ENCODE peak calls at places on chromosomes 3 and 15, in six cellular contexts. One of them, this sample, is unnamed.

GRCh38 chr3:186248850-186249249 is 113.2 kb downstream of the DGKG start:
- DNase-seq in SHP77: no peak
- DNase-seq in EL: no peak
- DNase-seq in T-helper 2 cell: no peak
- DNase-seq in MM.1S: no peak
- DNase-seq in tibial nerve: no peak
- DNase-seq in this sample: no peak

GRCh38 chr3:39448506-39449233 is 18.8 kb upstream of the MOBP start:
- DNase-seq in SHP77: no peak
- DNase-seq in EL: no peak
- DNase-seq in T-helper 2 cell: no peak
- DNase-seq in MM.1S: no peak
- DNase-seq in tibial nerve: no peak
- DNase-seq in this sample: no peak

GRCh38 chr15:77144492-77145070 is 73.7 kb upstream of the TSPAN3 start:
- DNase-seq in SHP77: no peak
- DNase-seq in EL: peak; percentile 95
- DNase-seq in T-helper 2 cell: no peak
- DNase-seq in MM.1S: no peak
- DNase-seq in tibial nerve: no peak
- DNase-seq in this sample: peak; percentile 98

GRCh38 chr15:77421370-77421700 is 647 bp downstream of the HMG20A start:
- DNase-seq in SHP77: no peak
- DNase-seq in EL: no peak
- DNase-seq in T-helper 2 cell: no peak
- DNase-seq in MM.1S: peak; percentile 51
- DNase-seq in tibial nerve: no peak
- DNase-seq in this sample: no peak

GRCh38 chr3:45635475-45636256 is 41.1 kb downstream of the LIMD1 start:
- DNase-seq in SHP77: no peak
- DNase-seq in EL: peak; percentile 94
- DNase-seq in T-helper 2 cell: no peak
- DNase-seq in MM.1S: no peak
- DNase-seq in tibial nerve: no peak
- DNase-seq in this sample: peak; percentile 80

GRCh38 chr3:29605845-29606244 is 325.0 kb downstream of the RBMS3 start:
- DNase-seq in SHP77: no peak
- DNase-seq in EL: peak; percentile 21
- DNase-seq in T-helper 2 cell: no peak
- DNase-seq in MM.1S: no peak
- DNase-seq in tibial nerve: no peak
- DNase-seq in this sample: peak; percentile 63

GRCh38 chr3:178805746-178806145 is 265.9 kb downstream of the ZMAT3 start:
- DNase-seq in SHP77: no peak
- DNase-seq in EL: no peak
- DNase-seq in T-helper 2 cell: no peak
- DNase-seq in MM.1S: no peak
- DNase-seq in tibial nerve: no peak
- DNase-seq in this sample: no peak

GRCh38 chr3:50210510-50211367 is 5.7 kb downstream of the SLC38A3 start:
- DNase-seq in SHP77: no peak
- DNase-seq in EL: no peak
- DNase-seq in T-helper 2 cell: no peak
- DNase-seq in MM.1S: no peak
- DNase-seq in tibial nerve: no peak
- DNase-seq in this sample: no peak

GRCh38 chr3:29247088-29247745 is 33.7 kb upstream of the RBMS3 start:
- DNase-seq in SHP77: no peak
- DNase-seq in EL: no peak
- DNase-seq in T-helper 2 cell: no peak
- DNase-seq in MM.1S: peak; percentile 9
- DNase-seq in tibial nerve: no peak
- DNase-seq in this sample: no peak

GRCh38 chr3:164377466-164377865 is 700.8 kb downstream of the SI start:
- DNase-seq in SHP77: no peak
- DNase-seq in EL: no peak
- DNase-seq in T-helper 2 cell: no peak
- DNase-seq in MM.1S: no peak
- DNase-seq in tibial nerve: no peak
- DNase-seq in this sample: no peak

GRCh38 chr3:120423432-120423831 is 27.4 kb downstream of the FSTL1 start:
- DNase-seq in SHP77: no peak
- DNase-seq in EL: no peak
- DNase-seq in T-helper 2 cell: no peak
- DNase-seq in MM.1S: no peak
- DNase-seq in tibial nerve: no peak
- DNase-seq in this sample: no peak

GRCh38 chr3:32239638-32240550 is 1.4 kb downstream of the CMTM8 start:
- DNase-seq in SHP77: peak; percentile 68
- DNase-seq in EL: peak; percentile 31
- DNase-seq in T-helper 2 cell: peak; percentile 18
- DNase-seq in MM.1S: peak; percentile 54
- DNase-seq in tibial nerve: no peak
- DNase-seq in this sample: no peak

GRCh38 chr3:74510261-74510660 is 104.2 kb downstream of the CNTN3 start:
- DNase-seq in SHP77: no peak
- DNase-seq in EL: no peak
- DNase-seq in T-helper 2 cell: no peak
- DNase-seq in MM.1S: peak; percentile 89
- DNase-seq in tibial nerve: no peak
- DNase-seq in this sample: no peak

GRCh38 chr15:68843425-68844311 is 23.0 kb upstream of the ANP32A start:
- DNase-seq in SHP77: no peak
- DNase-seq in EL: peak; percentile 11
- DNase-seq in T-helper 2 cell: no peak
- DNase-seq in MM.1S: peak; percentile 57
- DNase-seq in tibial nerve: no peak
- DNase-seq in this sample: peak; percentile 6

GRCh38 chr3:58230876-58231552 is 6.6 kb upstream of the ABHD6 start:
- DNase-seq in SHP77: no peak
- DNase-seq in EL: no peak
- DNase-seq in T-helper 2 cell: no peak
- DNase-seq in MM.1S: no peak
- DNase-seq in tibial nerve: no peak
- DNase-seq in this sample: no peak

GRCh38 chr3:140223631-140224030 is 288.6 kb downstream of the CLSTN2 start:
- DNase-seq in SHP77: no peak
- DNase-seq in EL: no peak
- DNase-seq in T-helper 2 cell: no peak
- DNase-seq in MM.1S: no peak
- DNase-seq in tibial nerve: no peak
- DNase-seq in this sample: peak; percentile 90

GRCh38 chr15:92845109-92845508 is 55.0 kb upstream of the CHD2 start:
- DNase-seq in SHP77: no peak
- DNase-seq in EL: peak; percentile 44
- DNase-seq in T-helper 2 cell: no peak
- DNase-seq in MM.1S: peak; percentile 88
- DNase-seq in tibial nerve: no peak
- DNase-seq in this sample: peak; percentile 28

GRCh38 chr15:66046751-66047150 is 177.5 kb downstream of the RAB11A start:
- DNase-seq in SHP77: peak; percentile 37
- DNase-seq in EL: no peak
- DNase-seq in T-helper 2 cell: no peak
- DNase-seq in MM.1S: no peak
- DNase-seq in tibial nerve: no peak
- DNase-seq in this sample: no peak

GRCh38 chr15:67406257-67406861 is 114.6 kb upstream of the C15orf61 start:
- DNase-seq in SHP77: no peak
- DNase-seq in EL: peak; percentile 18
- DNase-seq in T-helper 2 cell: no peak
- DNase-seq in MM.1S: no peak
- DNase-seq in tibial nerve: no peak
- DNase-seq in this sample: peak; percentile 16

GRCh38 chr15:41512078-41512394 is 1.6 kb downstream of the LTK start:
- DNase-seq in SHP77: no peak
- DNase-seq in EL: no peak
- DNase-seq in T-helper 2 cell: no peak
- DNase-seq in MM.1S: no peak
- DNase-seq in tibial nerve: no peak
- DNase-seq in this sample: no peak

GRCh38 chr3:183698760-183699159 is 1.2 kb downstream of the YEATS2 start:
- DNase-seq in SHP77: peak; percentile 21
- DNase-seq in EL: peak; percentile 37
- DNase-seq in T-helper 2 cell: no peak
- DNase-seq in MM.1S: peak; percentile 43
- DNase-seq in tibial nerve: no peak
- DNase-seq in this sample: peak; percentile 17

GRCh38 chr3:142646020-142646783 is 50.0 kb downstream of the PLS1 start:
- DNase-seq in SHP77: no peak
- DNase-seq in EL: no peak
- DNase-seq in T-helper 2 cell: no peak
- DNase-seq in MM.1S: no peak
- DNase-seq in tibial nerve: no peak
- DNase-seq in this sample: no peak

This sample was measured in astrocyte.